ENCODE peak calls at places on chromosomes 7 and 10, in four cellular contexts. D is IMR-90, B is heart right ventricle, J is nephron progenitor cell. M is an unnamed sample.

GRCh38 chr7:124073325-124073676 is 40.4 kb upstream of the TMEM229A start:
- DNase-seq in B (no peak), D (no peak), J (no peak), M (no peak)

GRCh38 chr10:15211464-15211979 is 43.0 kb upstream of the NMT2 start:
- DNase-seq in D (peak), B (no peak), J (no peak), M (no peak)

GRCh38 chr10:119541046-119541445 is 1.5 kb downstream of the RGS10 start:
- DNase-seq in B (no peak), D (peak), J (no peak), M (no peak)

GRCh38 chr10:43054593-43054992 is 22.3 kb upstream of the RET start:
- DNase-seq in J (no peak), D (no peak), B (no peak), M (no peak)

GRCh38 chr7:152459724-152460251 is 24.0 kb upstream of the KMT2C start:
- DNase-seq in B (peak), D (peak), J (no peak), M (peak)

GRCh38 chr7:38831262-38831661 is 77.7 kb downstream of the VPS41 start:
- DNase-seq in J (no peak), D (no peak), B (no peak), M (no peak)

GRCh38 chr10:5692476-5693358 is 8.1 kb downstream of the TASOR2 start:
- DNase-seq in D (peak), B (peak), J (peak), M (peak)

GRCh38 chr7:142611566-142612250 is 137.6 kb upstream of the PRSS1 start:
- DNase-seq in D (no peak), J (no peak), B (no peak), M (no peak)

GRCh38 chr10:75400163-75400768 is 1.3 kb downstream of the ZNF503 start:
- DNase-seq in J (no peak), D (no peak), B (peak), M (no peak)

GRCh38 chr10:49539320-49539885 is 482 bp upstream of the ERCC6 start:
- DNase-seq in D (peak), J (peak), B (peak), M (peak)

GRCh38 chr7:142999793-143000192 is 27.1 kb downstream of the OR9A2 start:
- DNase-seq in D (no peak), B (no peak), J (no peak), M (no peak)

GRCh38 chr10:18140957-18141888 is 999 bp downstream of the CACNB2 start:
- DNase-seq in B (peak), D (no peak), J (no peak), M (no peak)

GRCh38 chr7:11760372-11760771 is 71.6 kb downstream of the THSD7A start:
- DNase-seq in D (no peak), J (no peak), B (no peak), M (no peak)

GRCh38 chr7:139431010-139431409 is 52.5 kb downstream of the KLRG2 start:
- DNase-seq in B (no peak), D (no peak), J (no peak), M (no peak)

GRCh38 chr10:22810643-22811254 is 96.4 kb upstream of the PIP4K2A start:
- DNase-seq in J (no peak), D (no peak), B (no peak), M (no peak)

GRCh38 chr7:80082214-80082613 is 52.4 kb upstream of the GNAI1 start:
- DNase-seq in D (peak), J (no peak), B (no peak), M (no peak)

GRCh38 chr7:30804078-30804661 is 33.0 kb downstream of the MINDY4 start:
- DNase-seq in J (no peak), D (peak), B (no peak), M (no peak)

GRCh38 chr10:124665980-124666379 is 78.2 kb downstream of the FAM53B start:
- DNase-seq in D (no peak), J (no peak), B (no peak), M (no peak)

GRCh38 chr10:130111115-130111847 is 651 bp upstream of the C10orf143 start:
- DNase-seq in J (peak), D (peak), B (peak), M (peak)

GRCh38 chr7:132817844-132818427 is 241.7 kb upstream of the PLXNA4 start:
- DNase-seq in J (peak), D (peak), B (no peak), M (no peak)

GRCh38 chr7:98651760-98652159 is 34.7 kb downstream of the NPTX2 start:
- DNase-seq in J (no peak), D (no peak), B (no peak), M (no peak)

DNA sequence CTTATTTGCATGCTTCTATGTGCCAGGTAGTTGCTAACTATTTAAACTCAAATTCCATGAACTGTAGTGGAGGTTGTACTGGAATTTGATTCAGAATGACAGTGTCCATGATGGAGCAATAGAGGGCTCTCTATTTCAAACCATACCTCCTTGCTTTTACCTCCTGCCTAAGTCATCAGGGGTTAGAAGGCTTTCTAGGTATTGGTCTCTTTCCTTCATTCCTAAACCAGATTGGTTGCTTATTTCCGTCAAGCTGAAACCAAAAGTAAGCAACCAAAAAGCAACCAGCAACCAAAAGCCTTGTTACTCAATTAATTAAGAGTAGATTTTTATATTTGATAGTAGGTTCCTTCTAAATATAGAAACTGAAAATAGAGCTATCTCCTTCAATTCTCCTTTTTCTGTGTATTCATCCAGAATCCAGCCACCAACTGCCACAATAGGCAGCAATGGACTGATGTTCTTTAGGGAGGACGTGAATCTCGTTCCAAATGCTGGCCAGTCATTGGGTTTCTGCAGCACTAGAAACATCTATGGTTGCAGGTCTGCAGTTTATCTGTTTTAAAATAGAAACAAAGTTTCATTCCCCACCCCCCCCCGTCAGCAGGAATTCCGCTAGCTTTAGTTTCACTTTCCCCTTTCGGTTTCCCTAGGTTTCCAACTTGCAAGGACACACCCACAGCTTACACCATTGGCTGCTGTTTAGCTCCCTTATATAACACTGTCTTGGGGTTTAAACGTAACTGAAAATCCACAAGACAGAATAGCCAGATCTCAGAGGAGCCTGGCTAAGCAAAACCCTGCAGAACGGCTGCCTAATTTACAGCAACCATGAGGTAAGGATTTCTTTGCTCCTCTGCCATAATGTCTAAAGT is at the start of gene IFIT1:
- DNase-seq in B (no peak), J (no peak), D (peak), M (no peak)
- TF ChIP-seq CTCF in B (no peak), J (no peak), D (no peak), M (no peak)

GRCh38 chr10:12348870-12349627 is at the start of gene CAMK1D:
- DNase-seq in B (peak), D (peak), J (peak), M (peak)
- TF ChIP-seq CTCF in B (peak), D (peak), J (no peak), M (peak)

GRCh38 chr10:98253499-98253898 is 14.5 kb downstream of the LOXL4 start:
- DNase-seq in D (no peak), J (no peak), B (no peak), M (no peak)

GRCh38 chr10:98254234-98254858 is 13.6 kb downstream of the LOXL4 start:
- DNase-seq in B (no peak), D (no peak), J (no peak), M (no peak)

GRCh38 chr10:98249134-98249533 is 18.9 kb downstream of the LOXL4 start:
- DNase-seq in D (no peak), J (no peak), B (no peak), M (no peak)

GRCh38 chr10:98252451-98252850 is 15.5 kb downstream of the LOXL4 start:
- DNase-seq in B (no peak), D (no peak), J (no peak), M (no peak)

GRCh38 chr10:98251399-98251798 is 16.6 kb downstream of the LOXL4 start:
- DNase-seq in J (no peak), D (no peak), B (no peak), M (no peak)
- TF ChIP-seq CTCF in J (no peak), D (no peak), B (no peak), M (no peak)

DNA sequence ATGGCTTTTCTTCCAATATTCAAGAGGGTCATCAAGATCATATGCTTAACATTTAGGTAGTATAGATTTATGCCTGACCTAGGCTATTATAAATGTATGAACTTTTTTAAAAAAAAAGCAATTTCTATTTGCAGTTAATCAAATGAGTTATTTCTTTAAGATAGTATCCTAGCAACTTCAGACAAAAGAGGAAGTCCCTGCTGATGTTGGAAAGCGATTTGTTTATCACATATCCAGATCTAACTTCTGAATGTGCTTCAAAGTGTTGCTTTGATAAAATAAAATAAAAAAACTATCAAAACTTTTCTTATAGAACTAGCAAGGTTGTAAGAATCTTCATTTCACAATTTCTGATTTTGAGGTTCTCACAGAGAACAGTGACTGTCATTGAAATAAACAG is 401.9 kb upstream of the PHF14 start:
- DNase-seq in B (no peak), J (no peak), D (no peak), M (no peak)
- TF ChIP-seq CTCF in B (no peak), J (no peak), D (no peak), M (no peak)

DNA sequence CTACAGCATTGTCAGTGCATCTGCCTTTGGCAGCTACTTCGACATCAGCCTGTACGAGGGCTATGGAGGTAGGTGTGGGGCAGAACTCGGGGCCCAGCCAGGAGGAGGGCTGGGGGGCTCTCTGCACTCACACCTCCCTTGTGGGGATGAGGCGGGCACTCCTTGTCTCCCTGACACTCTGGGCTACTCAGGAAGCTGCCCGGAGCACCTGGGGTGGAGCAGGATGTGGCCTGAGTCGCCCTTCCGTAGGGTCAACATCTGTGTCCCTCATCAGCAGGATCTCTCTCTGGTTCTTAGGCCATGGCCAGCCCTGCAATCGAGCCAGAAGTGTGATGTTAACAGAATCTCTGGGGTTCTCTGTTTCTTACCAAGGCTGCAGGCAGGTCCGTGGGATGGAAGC is 40.2 kb downstream of the C10orf105 start:
- DNase-seq in D (no peak), J (no peak), B (peak), M (no peak)
- TF ChIP-seq CTCF in D (no peak), J (no peak), B (no peak), M (no peak)

GRCh38 chr10:93746844-93747284 is 10.9 kb upstream of the LGI1 start:
- DNase-seq in J (no peak), D (peak), B (no peak), M (no peak)
- TF ChIP-seq CTCF in J (peak), D (no peak), B (no peak), M (peak)

DNA sequence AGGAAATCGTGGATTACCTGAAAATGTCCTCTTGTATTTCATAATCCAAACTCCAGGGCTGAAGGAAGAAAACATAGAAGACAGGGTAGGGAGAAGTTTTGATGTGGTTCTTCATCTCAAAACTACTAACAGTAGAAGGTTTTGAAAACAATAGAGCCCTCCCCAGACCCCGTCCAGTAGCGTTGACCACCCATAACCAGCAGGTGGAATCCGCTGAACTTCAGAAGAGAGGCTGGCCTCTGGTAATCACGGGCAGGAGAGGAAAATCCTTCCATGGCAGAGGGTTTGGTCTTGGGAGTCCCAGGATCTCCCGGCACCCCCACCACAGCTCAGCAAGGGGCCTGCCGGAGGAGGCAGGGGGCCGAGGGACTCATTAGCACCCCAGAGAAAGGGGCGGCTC is 333.4 kb upstream of the RNF32 start:
- DNase-seq in J (no peak), B (no peak), D (no peak), M (no peak)
- TF ChIP-seq CTCF in J (no peak), B (no peak), D (no peak), M (no peak)

GRCh38 chr7:55250313-55250712 is 114.8 kb upstream of the LANCL2 start:
- DNase-seq in D (no peak), B (no peak), J (no peak), M (peak)
- TF ChIP-seq CTCF in D (peak), B (peak), J (peak), M (peak)

GRCh38 chr10:63197304-63198092 is 64.4 kb downstream of the NRBF2 start:
- DNase-seq in J (no peak), D (peak), B (no peak), M (no peak)

GRCh38 chr10:63204667-63205391 is 71.7 kb downstream of the NRBF2 start:
- DNase-seq in B (no peak), J (no peak), D (no peak), M (no peak)

GRCh38 chr10:63199716-63200115 is 66.6 kb downstream of the NRBF2 start:
- DNase-seq in D (no peak), B (no peak), J (no peak), M (no peak)

GRCh38 chr10:63200416-63200815 is 67.3 kb downstream of the NRBF2 start:
- DNase-seq in D (no peak), J (no peak), B (no peak), M (no peak)

DNA sequence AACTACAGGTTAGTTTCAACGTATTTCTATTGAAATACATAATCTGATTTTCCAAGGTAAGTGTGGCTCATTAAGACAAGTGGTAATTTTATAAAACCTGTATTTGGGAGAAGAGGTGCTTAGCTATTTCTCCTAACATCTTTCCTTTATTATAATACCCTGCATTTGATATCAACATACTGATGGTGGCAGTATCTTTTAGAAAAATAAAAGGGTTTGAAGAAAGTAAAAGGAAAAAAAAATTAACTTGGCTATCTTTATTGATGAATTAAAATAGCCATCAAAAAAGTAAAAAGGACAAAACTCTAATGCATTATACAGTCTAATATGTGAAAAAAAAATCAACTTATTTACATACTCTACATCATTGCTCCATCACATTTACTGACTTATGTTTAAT is 68.0 kb downstream of the NRBF2 start:
- DNase-seq in J (no peak), D (no peak), B (no peak), M (no peak)
- TF ChIP-seq CTCF in J (no peak), D (no peak), B (no peak), M (no peak)

M was measured in glutamatergic neuron.